ENCODE peak calls at places on chromosomes 4 and X, in seven cellular contexts. Y, I, L, X, U, O and Q are unnamed samples.

GRCh38 chrX:132883358-132883908 is 75.0 kb downstream of the HS6ST2 start:
- DNase-seq in Y (no peak), I (no peak), L (no peak), X (no peak), U (no peak), O (no peak), Q (no peak)

GRCh38 chr4:137896221-137896737 is 345.9 kb downstream of the SLC7A11 start:
- DNase-seq in Y (no peak), I (no peak), L (no peak), X (no peak), U (peak; percentile 11), O (no peak), Q (no peak)

GRCh38 chrX:132470830-132471229 is 18.0 kb downstream of the MBNL3 start:
- DNase-seq in Y (no peak), I (no peak), L (no peak), X (no peak), U (no peak), O (no peak), Q (no peak)

GRCh38 chrX:21373637-21374162 is 518 bp upstream of the CNKSR2 start:
- DNase-seq in Y (no peak), I (no peak), L (peak; percentile 17), X (no peak), U (no peak), O (no peak), Q (no peak)

GRCh38 chr4:68874507-68874906 is 58.7 kb downstream of the UGT2B10 start:
- DNase-seq in Y (no peak), I (no peak), L (no peak), X (no peak), U (no peak), O (no peak), Q (no peak)

GRCh38 chr4:77818667-77819408 is at the start of gene CNOT6L:
- DNase-seq in Y (peak; percentile 92), I (no peak), L (peak; percentile 84), X (peak; percentile 75), U (peak; percentile 31), O (no peak), Q (peak; percentile 28)

GRCh38 chrX:68732906-68733493 is 85.5 kb downstream of the STARD8 start:
- DNase-seq in Y (peak; percentile 69), I (no peak), L (peak; percentile 49), X (peak; percentile 29), U (peak; percentile 13), O (peak; percentile 50), Q (no peak)

GRCh38 chr4:16417198-16417597 is 190.9 kb upstream of the TAPT1 start:
- DNase-seq in Y (no peak), I (no peak), L (no peak), X (no peak), U (no peak), O (no peak), Q (no peak)

GRCh38 chr4:2007804-2008670 is 737 bp downstream of the NELFA start:
- DNase-seq in Y (peak; percentile 53), I (no peak), L (no peak), X (no peak), U (no peak), O (no peak), Q (no peak)

GRCh38 chr4:65943076-65943475 is 272.8 kb upstream of the EPHA5 start:
- DNase-seq in Y (no peak), I (peak; percentile 55), L (no peak), X (no peak), U (peak; percentile 92), O (no peak), Q (peak; percentile 84)

GRCh38 chr4:7887415-7887814 is 52.2 kb downstream of the AFAP1 start:
- DNase-seq in Y (no peak), I (no peak), L (no peak), X (no peak), U (no peak), O (no peak), Q (no peak)

GRCh38 chr4:1259966-1260365 is 11.0 kb upstream of the CTBP1 start:
- DNase-seq in Y (no peak), I (no peak), L (no peak), X (no peak), U (no peak), O (no peak), Q (no peak)

GRCh38 chr4:8729408-8730149 is 137.0 kb downstream of the CPZ start:
- DNase-seq in Y (peak; percentile 31), I (no peak), L (no peak), X (no peak), U (no peak), O (no peak), Q (no peak)

GRCh38 chr4:189802884-189803283 is 137.8 kb upstream of the FRG1 start:
- DNase-seq in Y (no peak), I (no peak), L (no peak), X (no peak), U (no peak), O (no peak), Q (no peak)

GRCh38 chrX:69182818-69183375 is 17.6 kb upstream of the PJA1 start:
- DNase-seq in Y (no peak), I (no peak), L (no peak), X (no peak), U (no peak), O (no peak), Q (no peak)

GRCh38 chr4:105544517-105544916 is 7.9 kb upstream of the ARHGEF38 start:
- DNase-seq in Y (no peak), I (no peak), L (no peak), X (no peak), U (no peak), O (no peak), Q (no peak)

GRCh38 chrX:66074920-66075879 is 35.3 kb upstream of the VSIG4 start:
- DNase-seq in Y (peak; percentile 58), I (no peak), L (peak; percentile 6), X (peak; percentile 53), U (no peak), O (no peak), Q (no peak)